ENCODE peak calls at places on chromosomes 4 and X, in four cellular contexts. One of them, this sample, is unnamed.

GRCh38 chrX:39336709-39337294 is 535.5 kb downstream of the MID1IP1 start:
- DNase-seq in IMR-90: no peak
- DNase-seq in right atrium auricular region: no peak
- DNase-seq in GM23248: peak; percentile 0
- DNase-seq in this sample: no peak

GRCh38 chrX:44106864-44107263 is 133.7 kb upstream of the NDP start:
- DNase-seq in IMR-90: no peak
- DNase-seq in right atrium auricular region: no peak
- DNase-seq in GM23248: no peak
- DNase-seq in this sample: no peak

GRCh38 chrX:7614616-7615015 is 228.4 kb upstream of the VCX start:
- DNase-seq in IMR-90: no peak
- DNase-seq in right atrium auricular region: no peak
- DNase-seq in GM23248: no peak
- DNase-seq in this sample: no peak

GRCh38 chr4:76658231-76659102 is 223.4 kb downstream of the SHROOM3 start:
- DNase-seq in IMR-90: peak; percentile 86
- DNase-seq in right atrium auricular region: no peak
- DNase-seq in GM23248: peak; percentile 81
- DNase-seq in this sample: no peak

GRCh38 chr4:143358923-143359694 is 22.4 kb downstream of the GAB1 start:
- DNase-seq in IMR-90: peak; percentile 93
- DNase-seq in right atrium auricular region: no peak
- DNase-seq in GM23248: peak; percentile 44
- DNase-seq in this sample: no peak

GRCh38 chr4:3468154-3468553 is 5.0 kb downstream of the DOK7 start:
- DNase-seq in IMR-90: no peak
- DNase-seq in right atrium auricular region: no peak
- DNase-seq in GM23248: no peak
- DNase-seq in this sample: no peak

GRCh38 chr4:663438-664428 is 10.3 kb downstream of the ATP5ME start:
- DNase-seq in IMR-90: no peak
- DNase-seq in right atrium auricular region: no peak
- DNase-seq in GM23248: no peak
- DNase-seq in this sample: peak; percentile 88

GRCh38 chrX:38880460-38880859 is 79.2 kb downstream of the MID1IP1 start:
- DNase-seq in IMR-90: peak; percentile 56
- DNase-seq in right atrium auricular region: no peak
- DNase-seq in GM23248: peak; percentile 35
- DNase-seq in this sample: no peak

GRCh38 chrX:71492086-71493065 is 40.5 kb upstream of the OGT start:
- DNase-seq in IMR-90: peak; percentile 26
- DNase-seq in right atrium auricular region: peak; percentile 60
- DNase-seq in GM23248: peak; percentile 80
- DNase-seq in this sample: peak; percentile 83

GRCh38 chr4:75895744-75896314 is 6.4 kb downstream of the PPEF2 start:
- DNase-seq in IMR-90: peak; percentile 18
- DNase-seq in right atrium auricular region: no peak
- DNase-seq in GM23248: peak; percentile 21
- DNase-seq in this sample: no peak

GRCh38 chr4:153127773-153128494 is 76.3 kb upstream of the TRIM2 start:
- DNase-seq in IMR-90: peak; percentile 77
- DNase-seq in right atrium auricular region: peak; percentile 90
- DNase-seq in GM23248: peak; percentile 89
- DNase-seq in this sample: peak; percentile 86
- H3K4me3 ChIP-seq in IMR-90: no peak overlapping the region
- H3K4me3 ChIP-seq in right atrium auricular region: no peak overlapping the region
- H3K4me3 ChIP-seq in GM23248: peak overlapping the region; percentile 59
- H3K4me3 ChIP-seq in this sample: peak overlapping the region; percentile 13

GRCh38 chr4:41184009-41184408 is 30.3 kb downstream of the APBB2 start:
- DNase-seq in IMR-90: no peak
- DNase-seq in right atrium auricular region: no peak
- DNase-seq in GM23248: no peak
- DNase-seq in this sample: no peak
- H3K4me1 ChIP-seq in IMR-90: peaks cover 4% of the 10 kb centered on the region
- H3K4me1 ChIP-seq in right atrium auricular region: no peaks in the 10 kb centered on the region
- H3K4me1 ChIP-seq in GM23248: peaks cover 27% of the 10 kb centered on the region
- H3K4me1 ChIP-seq in this sample: peaks cover 2% of the 10 kb centered on the region

DNA sequence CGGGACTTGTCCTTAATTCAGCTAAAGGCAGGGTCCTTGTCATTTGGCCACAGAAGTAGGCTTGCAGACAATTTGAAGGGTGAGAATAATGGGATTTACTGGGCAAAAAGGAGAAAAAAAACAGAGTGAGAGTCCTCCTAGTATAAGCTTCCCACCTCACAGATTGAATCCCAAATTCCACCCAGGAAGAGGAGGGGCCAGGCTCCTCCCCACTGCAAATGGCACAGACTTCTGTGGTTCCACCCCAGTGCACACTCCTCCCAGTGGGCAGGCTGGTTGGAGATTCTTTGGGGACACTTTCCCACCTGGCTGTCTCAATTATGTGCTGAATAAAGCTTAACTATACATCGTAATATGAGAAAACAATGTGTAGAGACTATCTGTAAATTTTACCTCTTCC is 31.6 kb downstream of the MEPE start:
- DNase-seq in IMR-90: no peak
- DNase-seq in right atrium auricular region: no peak
- DNase-seq in GM23248: no peak
- DNase-seq in this sample: no peak
- H3K9me3 ChIP-seq in IMR-90: no peaks in the 10 kb centered on the region
- H3K9me3 ChIP-seq in right atrium auricular region: no peaks in the 10 kb centered on the region
- H3K9me3 ChIP-seq in GM23248: no peaks in the 10 kb centered on the region
- H3K9me3 ChIP-seq in this sample: no peaks in the 10 kb centered on the region

GRCh38 chrX:119063428-119063827 is 9.4 kb upstream of the CT47C1 start:
- DNase-seq in IMR-90: no peak
- DNase-seq in right atrium auricular region: no peak
- DNase-seq in GM23248: no peak
- DNase-seq in this sample: no peak
- H3K4me3 ChIP-seq in IMR-90: no peak overlapping the region
- H3K4me3 ChIP-seq in right atrium auricular region: no peak overlapping the region
- H3K4me3 ChIP-seq in GM23248: no peak overlapping the region
- H3K4me3 ChIP-seq in this sample: no peak overlapping the region

GRCh38 chr4:169008478-169008877 is 1.6 kb downstream of the CBR4 start:
- DNase-seq in IMR-90: no peak
- DNase-seq in right atrium auricular region: no peak
- DNase-seq in GM23248: no peak
- DNase-seq in this sample: no peak

GRCh38 chr4:169013396-169013795 is 3.3 kb upstream of the CBR4 start:
- DNase-seq in IMR-90: no peak
- DNase-seq in right atrium auricular region: no peak
- DNase-seq in GM23248: no peak
- DNase-seq in this sample: no peak

GRCh38 chr4:169010125-169011023 is at the start of gene CBR4:
- DNase-seq in IMR-90: peak; percentile 99
- DNase-seq in right atrium auricular region: peak; percentile 99
- DNase-seq in GM23248: peak; percentile 99
- DNase-seq in this sample: peak; percentile 99

GRCh38 chr4:169012049-169012448 is 2.0 kb upstream of the CBR4 start:
- DNase-seq in IMR-90: no peak
- DNase-seq in right atrium auricular region: no peak
- DNase-seq in GM23248: no peak
- DNase-seq in this sample: no peak

DNA sequence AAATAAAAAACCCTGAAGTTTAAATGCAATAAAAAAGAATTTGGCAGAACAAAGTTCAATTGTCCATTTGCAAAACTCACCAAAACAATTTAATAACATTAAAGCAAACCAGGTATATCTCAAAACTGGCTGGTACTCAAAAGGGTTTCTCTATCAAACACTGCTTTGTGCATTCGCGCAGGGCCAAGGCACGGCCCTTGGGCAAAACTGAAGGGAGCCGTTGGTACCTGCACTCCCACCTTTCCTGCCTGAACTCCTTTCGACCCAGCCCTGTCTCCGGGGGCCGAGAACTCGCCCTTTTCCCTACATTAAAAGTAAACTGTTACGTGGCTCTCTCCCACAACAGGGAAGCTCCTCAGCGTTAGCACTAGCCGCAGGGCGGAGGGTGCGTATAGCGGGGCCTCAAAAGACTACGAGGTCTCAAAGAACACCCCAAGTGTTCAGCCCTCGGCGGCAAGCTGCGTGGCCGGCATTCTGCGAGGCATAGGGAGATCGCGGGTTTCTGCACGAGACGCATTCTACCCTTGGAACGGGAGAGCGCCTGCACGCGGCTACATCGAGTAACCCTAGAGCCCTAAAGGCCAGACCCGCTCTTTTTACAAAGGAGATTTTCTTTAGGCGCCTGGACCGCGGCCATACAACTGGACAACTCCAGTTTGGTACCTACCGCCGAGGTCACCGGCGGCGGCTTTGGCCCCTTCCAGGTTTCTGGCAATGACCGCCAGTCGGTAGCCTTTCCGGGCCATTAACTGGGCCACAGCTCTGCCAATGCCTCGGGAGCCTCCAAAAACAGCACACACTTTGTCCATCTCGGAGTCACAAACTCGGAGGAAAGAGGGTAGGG is 552 bp downstream of the CBR4 start:
- DNase-seq in IMR-90: peak; percentile 53
- DNase-seq in right atrium auricular region: peak; percentile 68
- DNase-seq in GM23248: peak; percentile 82
- DNase-seq in this sample: peak; percentile 82
- H3K4me1 ChIP-seq in IMR-90: peaks cover 4% of the 10 kb centered on the region
- H3K4me1 ChIP-seq in right atrium auricular region: no peaks in the 10 kb centered on the region
- H3K4me1 ChIP-seq in GM23248: peaks cover 28% of the 10 kb centered on the region
- H3K4me1 ChIP-seq in this sample: peaks cover 3% of the 10 kb centered on the region

GRCh38 chrX:63470506-63470905 is 119.4 kb upstream of the SPIN4 start:
- DNase-seq in IMR-90: no peak
- DNase-seq in right atrium auricular region: no peak
- DNase-seq in GM23248: no peak
- DNase-seq in this sample: no peak

GRCh38 chrX:63471004-63471403 is 119.9 kb upstream of the SPIN4 start:
- DNase-seq in IMR-90: no peak
- DNase-seq in right atrium auricular region: no peak
- DNase-seq in GM23248: no peak
- DNase-seq in this sample: no peak

DNA sequence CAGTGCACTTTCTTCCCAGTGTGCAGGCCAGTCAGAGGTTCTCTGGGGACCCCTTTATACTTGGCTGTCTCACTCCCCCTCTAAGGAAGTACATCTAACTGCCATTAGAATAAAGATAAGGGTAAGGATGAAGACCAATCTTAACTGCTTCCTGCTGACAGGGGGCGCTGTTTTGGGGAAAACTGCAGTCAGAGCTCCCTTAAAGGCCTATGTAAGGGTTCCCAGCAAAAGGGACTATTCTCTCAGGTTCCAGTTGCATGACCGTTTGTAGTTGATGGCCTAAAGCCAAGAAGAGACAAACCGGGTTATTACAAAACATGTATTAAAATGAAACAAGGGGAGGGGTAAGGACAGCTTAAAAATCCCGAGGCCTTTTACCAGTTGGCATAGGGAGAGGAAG is 115.6 kb upstream of the SPIN4 start:
- DNase-seq in IMR-90: no peak
- DNase-seq in right atrium auricular region: no peak
- DNase-seq in GM23248: no peak
- DNase-seq in this sample: no peak
- H3K9me3 ChIP-seq in IMR-90: peaks cover 1% of the 10 kb centered on the region
- H3K9me3 ChIP-seq in right atrium auricular region: peaks cover 3% of the 10 kb centered on the region
- H3K9me3 ChIP-seq in GM23248: no peaks in the 10 kb centered on the region
- H3K9me3 ChIP-seq in this sample: no peaks in the 10 kb centered on the region

GRCh38 chrX:18129694-18130093 is 91.0 kb downstream of the BEND2 start:
- DNase-seq in IMR-90: no peak
- DNase-seq in right atrium auricular region: no peak
- DNase-seq in GM23248: no peak
- DNase-seq in this sample: no peak

GRCh38 chrX:18133605-18134004 is 87.1 kb downstream of the BEND2 start:
- DNase-seq in IMR-90: no peak
- DNase-seq in right atrium auricular region: no peak
- DNase-seq in GM23248: no peak
- DNase-seq in this sample: no peak
- H3K4me3 ChIP-seq in IMR-90: no peak overlapping the region
- H3K4me3 ChIP-seq in right atrium auricular region: no peak overlapping the region
- H3K4me3 ChIP-seq in GM23248: no peak overlapping the region
- H3K4me3 ChIP-seq in this sample: no peak overlapping the region

GRCh38 chrX:13088155-13088485 is 43.7 kb upstream of the FAM9C start:
- DNase-seq in IMR-90: no peak
- DNase-seq in right atrium auricular region: no peak
- DNase-seq in GM23248: no peak
- DNase-seq in this sample: no peak
- H3K4me1 ChIP-seq in IMR-90: peaks cover 2% of the 10 kb centered on the region
- H3K4me1 ChIP-seq in right atrium auricular region: no peaks in the 10 kb centered on the region
- H3K4me1 ChIP-seq in GM23248: no peaks in the 10 kb centered on the region
- H3K4me1 ChIP-seq in this sample: no peaks in the 10 kb centered on the region

This sample was measured in right cardiac atrium.